ENCODE peak calls at places on chromosomes 7 and 10, in seven cellular contexts. E is aorta; J is A172; O is body of pancreas; B is LoVo; M is stimulated activated CD4-positive, alpha-beta T cell treated with anti-CD3 and anti-CD28 coated beads, Interleukin-4, amount 100 ng/mL, for 4 hours; T is GF-D8. P is an unnamed sample.

GRCh38 chr10:81071087-81071796 is 533.5 kb downstream of the SH2D4B start:
- DNase-seq in O (no peak), M (no peak), J (no peak), T (no peak), E (no peak), B (no peak), P (no peak)

GRCh38 chr7:136114966-136115762 is 138.0 kb upstream of the MTPN start:
- DNase-seq in T (no peak), E (no peak), O (peak), M (no peak), B (peak), J (peak), P (peak)

GRCh38 chr7:21198929-21199328 is 229.0 kb upstream of the SP4 start:
- DNase-seq in M (no peak), E (no peak), T (no peak), O (no peak), B (no peak), J (no peak), P (no peak)

GRCh38 chr7:7136423-7136822 is 45.9 kb upstream of the C1GALT1 start:
- DNase-seq in J (peak), M (no peak), E (no peak), T (no peak), B (no peak), O (no peak), P (no peak)

GRCh38 chr10:60735244-60735643 is 43.0 kb upstream of the CDK1 start:
- DNase-seq in J (no peak), O (no peak), B (peak), T (no peak), M (no peak), E (no peak), P (no peak)

GRCh38 chr10:79295593-79295992 is 51.7 kb upstream of the PPIF start:
- DNase-seq in B (no peak), O (no peak), J (peak), M (no peak), T (no peak), E (no peak), P (no peak)

GRCh38 chr7:18590259-18590658 is 94.7 kb downstream of the HDAC9 start:
- DNase-seq in J (no peak), B (no peak), O (no peak), E (no peak), M (no peak), T (no peak), P (no peak)

GRCh38 chr10:91635401-91636400 is 2.8 kb upstream of the PPP1R3C start:
- DNase-seq in E (no peak), J (peak), M (peak), T (no peak), B (peak), O (peak), P (peak)

GRCh38 chr7:110591341-110591740 is 499.6 kb upstream of the LRRN3 start:
- DNase-seq in E (no peak), M (no peak), T (no peak), B (no peak), O (no peak), J (no peak), P (no peak)

P was measured in hypothalamus.